ENCODE peak calls at places on chromosomes 2 and 18, in six cellular contexts. E is GM12865, O is PC-3, B is fibroblast of pulmonary artery, S is endothelial cell, I is NB4. L is an unnamed sample.

GRCh38 chr2:223262946-223263345 is 211.0 kb downstream of the KCNE4 start:
- DNase-seq in E (peak), O (peak), B (no peak), S (no peak), I (no peak), L (peak)

GRCh38 chr2:102027036-102027702 is 35.4 kb downstream of the IL1R2 start:
- DNase-seq in E (no peak), O (no peak), B (peak), S (no peak), I (no peak), L (no peak)

GRCh38 chr18:48676346-48676745 is 137.5 kb downstream of the CTIF start:
- DNase-seq in E (no peak), O (no peak), B (no peak), S (no peak), I (no peak), L (no peak)

GRCh38 chr2:58634653-58635347 is 393.7 kb upstream of the FANCL start:
- DNase-seq in E (no peak), O (peak), B (no peak), S (no peak), I (no peak), L (peak)

GRCh38 chr2:110777531-110778311 is 45.3 kb downstream of the ACOXL start:
- DNase-seq in E (no peak), O (no peak), B (no peak), S (no peak), I (no peak), L (no peak)

GRCh38 chr18:41655074-41655473 is 300.0 kb upstream of the PIK3C3 start:
- DNase-seq in E (no peak), O (no peak), B (peak), S (no peak), I (peak), L (no peak)

GRCh38 chr2:62672601-62673000 is 32.9 kb upstream of the EHBP1 start:
- DNase-seq in E (no peak), O (no peak), B (peak), S (peak), I (no peak), L (no peak)

GRCh38 chr18:21453512-21453862 is 147.0 kb downstream of the ESCO1 start:
- DNase-seq in E (no peak), O (peak), B (no peak), S (no peak), I (no peak), L (no peak)

GRCh38 chr2:43448822-43449110 is 147.1 kb downstream of the THADA start:
- DNase-seq in E (no peak), O (no peak), B (no peak), S (peak), I (no peak), L (no peak)

GRCh38 chr2:196277002-196277401 is 105.6 kb upstream of the STK17B start:
- DNase-seq in E (peak), O (peak), B (peak), S (no peak), I (peak), L (no peak)

GRCh38 chr2:100940766-100941645 is 61.1 kb upstream of the RPL31 start:
- DNase-seq in E (no peak), O (no peak), B (no peak), S (no peak), I (no peak), L (no peak)

GRCh38 chr2:151339168-151339567 is 18.2 kb upstream of the TNFAIP6 start:
- DNase-seq in E (no peak), O (no peak), B (no peak), S (no peak), I (no peak), L (no peak)

GRCh38 chr2:135271006-135271405 is 218.9 kb downstream of the RAB3GAP1 start:
- DNase-seq in E (no peak), O (no peak), B (no peak), S (no peak), I (no peak), L (no peak)

GRCh38 chr2:31136732-31137131 is 1.5 kb downstream of the GALNT14 start:
- DNase-seq in E (no peak), O (no peak), B (no peak), S (no peak), I (no peak), L (no peak)

GRCh38 chr2:109471656-109472055 is 142.1 kb downstream of the SEPTIN10 start:
- DNase-seq in E (no peak), O (no peak), B (no peak), S (no peak), I (no peak), L (no peak)

GRCh38 chr2:202317080-202317859 is 51.7 kb downstream of the NOP58 start:
- DNase-seq in E (no peak), O (peak), B (peak), S (peak), I (no peak), L (peak)

GRCh38 chr2:160868891-160869290 is 291.3 kb upstream of the TANK start:
- DNase-seq in E (no peak), O (no peak), B (peak), S (no peak), I (no peak), L (no peak)

GRCh38 chr18:58898427-58898826 is 33.8 kb downstream of the ZNF532 start:
- DNase-seq in E (no peak), O (no peak), B (no peak), S (no peak), I (no peak), L (no peak)

GRCh38 chr2:200039847-200040246 is 84.5 kb downstream of the MAIP1 start:
- DNase-seq in E (no peak), O (no peak), B (peak), S (no peak), I (no peak), L (no peak)

GRCh38 chr2:14712091-14712490 is 79.6 kb downstream of the LRATD1 start:
- DNase-seq in E (no peak), O (no peak), B (no peak), S (no peak), I (no peak), L (peak)

GRCh38 chr2:24721470-24721869 is 71.7 kb downstream of the PTRHD1 start:
- DNase-seq in E (peak), O (peak), B (peak), S (no peak), I (no peak), L (peak)

GRCh38 chr2:120854766-120855530 is 119.3 kb downstream of the GLI2 start:
- DNase-seq in E (no peak), O (no peak), B (no peak), S (no peak), I (no peak), L (no peak)

GRCh38 chr2:66432801-66433694 is 1.9 kb upstream of the MEIS1 start:
- DNase-seq in E (no peak), O (peak), B (peak), S (peak), I (no peak), L (peak)

GRCh38 chr2:218962859-218963492 is 3.5 kb downstream of the CDK5R2 start:
- DNase-seq in E (peak), O (peak), B (peak), S (peak), I (peak), L (peak)

GRCh38 chr2:234254783-234255521 is 204.4 kb downstream of the SPP2 start:
- DNase-seq in E (no peak), O (peak), B (no peak), S (no peak), I (no peak), L (peak)

GRCh38 chr2:227703961-227704360 is 13.9 kb downstream of the SLC19A3 start:
- DNase-seq in E (no peak), O (peak), B (peak), S (no peak), I (peak), L (peak)

GRCh38 chr2:24559714-24560113 is 68.7 kb downstream of the NCOA1 start:
- DNase-seq in E (no peak), O (no peak), B (peak), S (no peak), I (no peak), L (peak)

GRCh38 chr2:233351423-233351822 is 2.9 kb upstream of the DGKD start:
- DNase-seq in E (no peak), O (peak), B (no peak), S (no peak), I (peak), L (peak)

GRCh38 chr2:120845281-120845680 is 109.6 kb downstream of the GLI2 start:
- DNase-seq in E (no peak), O (no peak), B (peak), S (no peak), I (no peak), L (no peak)

GRCh38 chr2:223696719-223697118 is 94.6 kb upstream of the SCG2 start:
- DNase-seq in E (no peak), O (peak), B (peak), S (no peak), I (no peak), L (peak)

GRCh38 chr2:19021721-19022120 is 336.7 kb downstream of the OSR1 start:
- DNase-seq in E (no peak), O (no peak), B (no peak), S (no peak), I (no peak), L (peak)

GRCh38 chr18:46482831-46483230 is 174.2 kb downstream of the LOXHD1 start:
- DNase-seq in E (no peak), O (no peak), B (no peak), S (no peak), I (no peak), L (no peak)

GRCh38 chr18:29154758-29155725 is 978.1 kb upstream of the CDH2 start:
- DNase-seq in E (no peak), O (peak), B (peak), S (no peak), I (no peak), L (peak)

GRCh38 chr2:191486584-191487320 is 191.2 kb upstream of the NABP1 start:
- DNase-seq in E (no peak), O (peak), B (peak), S (no peak), I (peak), L (peak)

GRCh38 chr18:58606236-58606635 is 22.7 kb downstream of the ALPK2 start:
- DNase-seq in E (no peak), O (no peak), B (peak), S (no peak), I (no peak), L (no peak)

DNA sequence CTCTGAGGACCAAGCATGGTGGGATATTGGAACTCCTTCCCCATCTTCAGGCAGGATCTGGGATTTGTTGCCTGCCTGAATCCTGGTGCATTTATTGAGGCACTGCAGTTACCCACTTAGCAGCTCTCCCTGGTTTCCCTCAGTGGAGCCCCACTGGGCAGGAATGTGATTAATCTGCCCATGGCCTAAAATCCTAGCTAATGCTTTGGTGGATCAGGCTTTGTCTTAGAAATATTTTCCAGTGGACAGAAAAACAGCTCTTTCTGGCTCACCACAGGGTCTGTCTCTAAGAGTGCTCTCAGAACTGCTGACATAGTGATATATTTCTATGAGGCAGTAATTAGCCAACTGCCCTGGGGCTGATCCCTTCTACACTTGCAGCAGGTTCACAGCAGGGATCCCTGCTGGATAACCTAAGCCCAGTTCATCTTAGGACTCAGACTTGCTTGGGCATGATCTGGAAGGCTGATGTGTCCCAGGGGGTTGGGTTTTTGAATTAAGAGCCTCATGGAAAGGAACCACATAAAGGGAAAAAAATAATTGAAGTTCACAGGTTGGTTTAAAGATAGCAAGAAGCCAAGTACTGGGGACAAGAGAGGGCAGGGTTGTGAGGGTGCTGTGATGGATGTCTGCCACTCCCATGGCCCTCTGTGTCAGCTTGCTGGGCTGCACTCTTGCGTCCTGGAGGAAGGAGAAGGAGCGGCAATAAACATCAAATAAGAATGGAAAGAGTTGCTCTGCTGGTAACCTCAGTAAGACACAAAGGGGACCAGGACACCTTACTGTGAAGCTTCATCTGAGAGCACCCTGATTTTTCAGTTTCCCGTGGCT is 44.2 kb upstream of the ZDBF2 start:
- DNase-seq in E (no peak), O (no peak), B (no peak), S (no peak), I (no peak), L (peak)
- TF ChIP-seq CTCF in E (no peak), O (no peak), B (no peak), S (no peak), I (no peak), L (no peak)

DNA sequence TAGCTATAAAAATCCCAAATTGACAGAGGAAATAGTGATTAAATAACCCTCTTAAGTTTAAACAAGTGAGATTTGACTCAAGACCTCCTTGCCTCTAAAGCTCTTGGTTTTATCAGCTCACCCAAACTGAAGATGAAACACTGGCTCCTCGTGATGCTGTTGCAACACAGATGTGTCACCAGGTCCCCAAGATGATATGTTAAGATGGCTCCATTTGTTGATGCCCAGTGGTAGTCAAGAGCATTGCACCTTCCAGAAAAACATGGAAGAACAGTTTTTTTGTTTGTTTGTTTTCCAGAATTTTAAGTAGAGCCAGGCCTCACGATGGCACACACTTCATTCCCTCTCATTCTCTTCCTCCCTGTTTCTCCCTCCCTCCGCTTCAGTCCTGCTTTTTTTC is 399.8 kb downstream of the TXNL1 start:
- DNase-seq in E (no peak), O (peak), B (no peak), S (no peak), I (peak), L (no peak)
- TF ChIP-seq CTCF in E (peak), O (no peak), B (peak), S (peak), I (no peak), L (no peak)

DNA sequence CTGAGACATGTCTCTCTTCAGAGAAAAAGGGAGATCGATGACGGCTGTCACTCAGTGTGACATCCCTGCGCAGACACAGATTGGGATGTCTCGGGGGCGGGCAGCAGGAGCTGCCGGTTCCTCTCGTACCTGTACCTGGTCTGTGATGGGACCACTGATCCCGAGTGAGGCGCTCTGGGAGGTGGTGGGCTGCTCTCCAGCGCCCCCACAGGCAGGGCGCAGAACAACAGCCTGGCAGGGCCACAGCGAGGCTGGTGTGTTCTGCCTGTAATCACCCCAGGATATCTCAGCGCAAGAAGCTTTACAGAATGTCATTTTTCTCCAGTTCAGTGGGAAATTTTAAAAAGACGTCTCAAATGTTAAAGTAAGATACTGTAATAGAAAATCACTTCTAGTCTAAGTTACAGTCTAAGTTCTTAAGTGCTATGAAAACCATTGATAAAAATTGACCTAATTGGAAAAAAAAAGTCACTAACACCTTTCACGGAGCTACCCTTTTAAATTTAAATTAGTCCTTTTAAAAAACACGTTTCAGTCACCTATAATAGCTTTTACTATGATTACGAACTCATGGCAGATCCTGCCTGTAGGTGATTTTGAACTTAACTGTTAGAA is 189.8 kb downstream of the SNTG2 start:
- DNase-seq in E (no peak), O (peak), B (no peak), S (peak), I (peak), L (peak)
- TF ChIP-seq CTCF in E (peak), O (peak), B (peak), S (peak), I (peak), L (peak)

GRCh38 chr2:210660751-210661150 is 104.4 kb downstream of the CPS1 start:
- DNase-seq in E (no peak), O (no peak), B (no peak), S (no peak), I (no peak), L (no peak)

GRCh38 chr2:210662557-210662956 is 106.2 kb downstream of the CPS1 start:
- DNase-seq in E (no peak), O (no peak), B (no peak), S (no peak), I (no peak), L (no peak)

GRCh38 chr2:210667726-210668125 is 111.3 kb downstream of the CPS1 start:
- DNase-seq in E (no peak), O (no peak), B (no peak), S (no peak), I (no peak), L (no peak)

GRCh38 chr2:210663574-210663973 is 107.2 kb downstream of the CPS1 start:
- DNase-seq in E (no peak), O (peak), B (peak), S (peak), I (peak), L (peak)
- TF ChIP-seq CTCF in E (no peak), O (peak), B (peak), S (peak), I (no peak), L (no peak)

GRCh38 chr2:187497858-187498463 is 49.9 kb upstream of the CALCRL start:
- DNase-seq in E (no peak), O (peak), B (peak), S (no peak), I (peak), L (peak)

GRCh38 chr2:187502467-187502866 is 51.8 kb downstream of the TFPI start:
- DNase-seq in E (no peak), O (no peak), B (no peak), S (no peak), I (no peak), L (no peak)

GRCh38 chr2:187499941-187500532 is 52.0 kb upstream of the CALCRL start:
- DNase-seq in E (peak), O (peak), B (peak), S (peak), I (peak), L (peak)

GRCh38 chr2:187497140-187497539 is 49.1 kb upstream of the CALCRL start:
- DNase-seq in E (no peak), O (no peak), B (no peak), S (no peak), I (no peak), L (no peak)

GRCh38 chr2:187500585-187501359 is 52.7 kb upstream of the CALCRL start:
- DNase-seq in E (peak), O (peak), B (peak), S (no peak), I (peak), L (peak)
- TF ChIP-seq CTCF in E (no peak), O (peak), B (peak), S (no peak), I (peak), L (peak)

GRCh38 chr2:36857713-36858112 is 108.6 kb downstream of the STRN start:
- DNase-seq in E (no peak), O (no peak), B (no peak), S (no peak), I (no peak), L (no peak)
- TF ChIP-seq CTCF in E (no peak), O (no peak), B (no peak), S (no peak), I (no peak), L (no peak)

DNA sequence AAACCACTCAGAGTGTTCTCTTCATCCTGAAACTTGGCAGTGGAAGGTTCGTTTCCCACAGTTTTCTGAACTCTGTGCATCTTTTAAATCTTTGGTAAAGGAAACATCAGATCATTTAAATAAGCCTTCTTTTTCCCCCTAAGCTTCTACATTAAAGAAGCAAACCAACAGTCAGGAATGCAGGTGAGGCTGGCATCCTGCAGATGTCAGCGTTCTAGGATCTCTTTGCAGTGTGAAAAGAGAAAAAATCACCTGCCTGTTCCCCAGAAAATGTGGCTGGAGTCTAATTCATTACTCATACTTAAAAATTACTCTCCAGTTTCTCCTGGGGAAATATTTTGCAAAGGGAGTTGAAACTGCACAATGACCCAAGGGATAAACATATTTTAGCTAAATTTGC is 64.5 kb upstream of the ZCCHC2 start:
- DNase-seq in E (no peak), O (peak), B (no peak), S (no peak), I (no peak), L (no peak)
- TF ChIP-seq CTCF in E (no peak), O (peak), B (no peak), S (no peak), I (no peak), L (no peak)

DNA sequence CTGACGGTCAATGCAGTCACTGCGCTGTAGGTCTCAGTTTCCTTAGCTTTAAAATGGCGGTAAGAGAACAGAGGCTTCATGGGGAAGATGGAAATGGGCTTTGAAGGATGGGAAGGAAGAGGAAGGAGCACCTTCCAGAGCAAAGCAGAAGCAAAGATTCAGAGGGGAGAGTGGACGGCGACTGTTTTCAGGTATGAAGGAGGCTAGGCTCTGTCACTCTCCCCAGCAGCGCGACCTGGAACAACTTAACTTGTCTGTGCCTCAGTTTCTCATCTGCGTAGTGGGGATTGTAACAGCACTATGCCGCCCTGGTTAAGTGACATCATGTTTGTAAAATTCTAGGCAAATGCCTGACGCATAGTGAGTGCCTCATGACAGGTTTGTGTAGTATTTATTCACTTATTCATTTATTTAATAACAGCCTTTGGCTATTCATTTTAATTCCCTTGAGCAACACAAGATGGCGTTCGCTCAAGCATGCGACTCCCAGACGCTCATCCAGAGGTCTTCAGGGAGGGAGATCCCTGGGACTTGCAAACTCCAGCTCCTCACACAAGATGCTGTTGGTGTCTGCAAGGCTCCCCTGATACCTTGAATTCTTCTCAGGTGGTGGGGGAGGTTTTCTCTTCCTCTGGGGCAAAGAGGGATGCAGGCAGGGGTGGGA is 336.3 kb downstream of the DYSF start:
- DNase-seq in E (no peak), O (peak), B (peak), S (no peak), I (no peak), L (peak)
- TF ChIP-seq CTCF in E (no peak), O (peak), B (no peak), S (no peak), I (peak), L (no peak)